ENCODE peak calls at places on chromosomes 6 and 20, in seven cellular contexts. I, E, O, S, B, T and P are unnamed samples.

GRCh38 chr20:37327748-37328147 is 18.2 kb upstream of the SRC start:
- DNase-seq in E (no peak), S (no peak), B (no peak), T (no peak), I (no peak), O (peak; percentile 68), P (no peak)

GRCh38 chr6:165059032-165059431 is 250.4 kb downstream of the C6orf118 start:
- DNase-seq in B (no peak), S (no peak), T (no peak), E (no peak), O (no peak), I (no peak), P (no peak)

GRCh38 chr6:53300656-53301551 is 47.8 kb downstream of the ELOVL5 start:
- DNase-seq in S (peak; percentile 46), B (peak; percentile 29), I (no peak), O (peak; percentile 23), T (no peak), E (no peak), P (peak; percentile 19)

GRCh38 chr6:34425132-34425497 is 754 bp downstream of the RPS10 start:
- DNase-seq in B (no peak), I (no peak), E (no peak), O (no peak), S (no peak), T (no peak), P (no peak)

GRCh38 chr20:36173451-36173933 is 19.0 kb downstream of the EPB41L1 start:
- DNase-seq in B (no peak), I (no peak), E (no peak), O (no peak), S (peak; percentile 32), T (no peak), P (peak; percentile 62)

GRCh38 chr6:148746363-148747144 is at the start of gene UST:
- DNase-seq in E (peak; percentile 57), B (peak; percentile 59), I (no peak), T (peak; percentile 64), O (peak; percentile 78), S (peak; percentile 68), P (peak; percentile 54)

GRCh38 chr20:63836335-63837133 is 5.5 kb upstream of the ZBTB46 start:
- DNase-seq in S (no peak), E (no peak), I (no peak), O (no peak), B (no peak), T (no peak), P (no peak)

GRCh38 chr20:4563534-4563933 is 158.2 kb upstream of the PRND start:
- DNase-seq in T (no peak), B (no peak), I (no peak), S (no peak), O (no peak), E (no peak), P (no peak)

GRCh38 chr6:117559299-117559698 is 43.0 kb downstream of the GOPC start:
- DNase-seq in S (no peak), I (no peak), E (no peak), B (no peak), O (no peak), T (no peak), P (no peak)

GRCh38 chr6:135686784-135687301 is 164.7 kb upstream of the PDE7B start:
- DNase-seq in I (no peak), S (no peak), O (no peak), E (no peak), T (no peak), B (no peak), P (no peak)

GRCh38 chr20:24936526-24937407 is 12.3 kb upstream of the CST7 start:
- DNase-seq in E (no peak), B (no peak), S (no peak), O (no peak), I (no peak), T (no peak), P (no peak)

GRCh38 chr20:1619861-1620444 is at the start of gene SIRPB1:
- DNase-seq in S (no peak), T (no peak), O (no peak), I (no peak), E (no peak), B (no peak), P (no peak)

GRCh38 chr20:14826926-14827325 is 489.5 kb upstream of the FLRT3 start:
- DNase-seq in T (no peak), O (no peak), E (no peak), B (no peak), S (no peak), I (no peak), P (no peak)

GRCh38 chr6:78619016-78619415 is 248.3 kb upstream of the IRAK1BP1 start:
- DNase-seq in B (no peak), O (no peak), E (no peak), T (no peak), S (no peak), I (no peak), P (no peak)

GRCh38 chr6:31383149-31383548 is 20.2 kb upstream of the MICA start:
- DNase-seq in I (no peak), B (no peak), S (no peak), E (no peak), T (no peak), O (no peak), P (no peak)

GRCh38 chr6:143596857-143597256 is 80.9 kb upstream of the PHACTR2 start:
- DNase-seq in S (no peak), T (no peak), I (no peak), B (no peak), E (no peak), O (peak; percentile 48), P (no peak)

GRCh38 chr6:105836889-105837288 is 249.2 kb upstream of the PRDM1 start:
- DNase-seq in O (no peak), T (no peak), S (no peak), I (no peak), E (no peak), B (no peak), P (no peak)

GRCh38 chr6:11918021-11918738 is 93.9 kb upstream of the HIVEP1 start:
- DNase-seq in S (no peak), O (no peak), I (no peak), E (no peak), T (no peak), B (no peak), P (no peak)

GRCh38 chr6:156427345-156427744 is 349.8 kb upstream of the ARID1B start:
- DNase-seq in B (no peak), I (peak; percentile 85), O (peak; percentile 12), T (peak; percentile 71), S (no peak), E (no peak), P (no peak)

GRCh38 chr6:30263734-30264133 is 50.5 kb upstream of the TRIM26 start:
- DNase-seq in O (no peak), B (no peak), E (no peak), S (no peak), I (no peak), T (peak; percentile 38), P (no peak)

GRCh38 chr6:138724015-138724414 is 49.6 kb upstream of the CCDC28A start:
- DNase-seq in O (peak; percentile 34), S (no peak), T (no peak), E (no peak), I (no peak), B (no peak), P (no peak)

GRCh38 chr6:87618531-87618930 is 28.6 kb downstream of the ORC3 start:
- DNase-seq in I (no peak), T (no peak), S (no peak), B (no peak), E (no peak), O (no peak), P (no peak)

GRCh38 chr20:46202758-46203509 is 84.8 kb downstream of the CD40 start:
- DNase-seq in B (no peak), T (no peak), I (no peak), E (no peak), O (peak; percentile 32), S (no peak), P (no peak)

GRCh38 chr20:12847862-12848261 is 160.9 kb upstream of the SPTLC3 start:
- DNase-seq in E (no peak), O (no peak), I (no peak), S (no peak), T (no peak), B (no peak), P (no peak)

GRCh38 chr20:19757487-19757972 is 528 bp upstream of the RIN2 start:
- DNase-seq in S (peak; percentile 11), T (peak; percentile 42), B (no peak), I (peak; percentile 49), O (peak; percentile 91), E (peak; percentile 21), P (peak; percentile 73)

GRCh38 chr6:94270040-94270689 is 850.8 kb upstream of the EPHA7 start:
- DNase-seq in S (no peak), B (no peak), I (peak; percentile 14), T (no peak), E (no peak), O (no peak), P (no peak)

GRCh38 chr6:43283514-43283901 is 14.6 kb upstream of the SLC22A7 start:
- DNase-seq in O (no peak), S (no peak), T (no peak), E (no peak), I (no peak), B (no peak), P (no peak)

GRCh38 chr20:58592076-58592695 is 58.9 kb upstream of the STX16 start:
- DNase-seq in T (no peak), S (no peak), B (no peak), E (no peak), O (no peak), I (no peak), P (no peak)

GRCh38 chr6:21885532-21886089 is 292.1 kb downstream of the SOX4 start:
- DNase-seq in I (no peak), T (peak; percentile 69), S (peak; percentile 9), B (no peak), E (no peak), O (peak; percentile 16), P (peak; percentile 21)

GRCh38 chr6:39223535-39223934 is 5.7 kb downstream of the KCNK5 start:
- DNase-seq in B (no peak), E (no peak), T (no peak), I (no peak), S (no peak), O (no peak), P (no peak)

GRCh38 chr20:62348604-62349003 is 18.5 kb downstream of the LAMA5 start:
- DNase-seq in I (no peak), O (no peak), E (no peak), T (no peak), S (no peak), B (no peak), P (no peak)